ENCODE peak calls at places on chromosome 6, in six cellular contexts. K is Calu3, W is GM23248, N is SK-N-SH, D is NCI-H1436, R is DMS 273 treated with DMSO at 0.1 percent for 48 hours. A is an unnamed sample.

GRCh38 chr6:75144396-75144795 is 61.5 kb downstream of the COL12A1 start:
- DNase-seq in N (no peak), R (no peak), K (no peak), W (no peak), D (no peak), A (no peak)

GRCh38 chr6:125913864-125914351 is 42.7 kb upstream of the HINT3 start:
- DNase-seq in D (no peak), R (no peak), W (peak; percentile 98), K (peak; percentile 59), N (no peak), A (no peak)

GRCh38 chr6:17179246-17180073 is 77.6 kb downstream of the STMND1 start:
- DNase-seq in K (no peak), D (no peak), W (peak; percentile 76), R (peak; percentile 78), N (no peak), A (no peak)

GRCh38 chr6:341914-342831 is 49.4 kb upstream of the IRF4 start:
- DNase-seq in D (no peak), K (no peak), W (no peak), R (no peak), N (no peak), A (no peak)

GRCh38 chr6:51753635-51754034 is 333.8 kb downstream of the PKHD1 start:
- DNase-seq in D (peak; percentile 0), W (no peak), K (peak; percentile 11), N (no peak), R (no peak), A (no peak)

GRCh38 chr6:135083992-135084915 is 29.6 kb upstream of the HBS1L start:
- DNase-seq in K (no peak), R (no peak), W (no peak), D (no peak), N (no peak), A (no peak)

GRCh38 chr6:101083533-101084172 is 202.5 kb upstream of the ASCC3 start:
- DNase-seq in N (no peak), R (no peak), W (peak; percentile 80), K (no peak), D (no peak), A (no peak)

GRCh38 chr6:25714765-25715164 is 39.8 kb upstream of the SLC17A4 start:
- DNase-seq in N (no peak), K (no peak), D (no peak), R (no peak), W (no peak), A (no peak)

GRCh38 chr6:39076086-39076992 is 27.8 kb downstream of the GLP1R start:
- DNase-seq in R (no peak), K (no peak), N (no peak), W (no peak), D (no peak), A (no peak)

GRCh38 chr6:170057034-170057734 is 233.7 kb downstream of the DLL1 start:
- DNase-seq in N (no peak), K (no peak), W (no peak), R (no peak), D (no peak), A (no peak)

GRCh38 chr6:72699142-72699541 is 77.3 kb downstream of the KCNQ5 start:
- DNase-seq in D (no peak), K (no peak), R (no peak), N (no peak), W (peak; percentile 40), A (no peak)

GRCh38 chr6:111417181-111417585 is 65.8 kb downstream of the REV3L start:
- DNase-seq in N (peak; percentile 58), K (no peak), R (no peak), D (no peak), W (peak; percentile 62), A (no peak)

GRCh38 chr6:41200901-41201783 is at the start of gene TREML2:
- DNase-seq in W (no peak), R (no peak), D (no peak), N (no peak), K (no peak), A (no peak)

GRCh38 chr6:51260003-51260402 is 441.3 kb downstream of the TFAP2B start:
- DNase-seq in D (no peak), R (no peak), N (no peak), W (no peak), K (no peak), A (no peak)

GRCh38 chr6:119276211-119276610 is 73.3 kb downstream of the MAN1A1 start:
- DNase-seq in D (no peak), R (peak; percentile 75), K (no peak), W (peak; percentile 66), N (no peak), A (no peak)